ENCODE peak calls at places on chromosomes 4 and X, in eight cellular contexts. G, N, Z, Y, D, B, I and U are unnamed samples.

GRCh38 chr4:24137963-24138601 is 248.2 kb upstream of the PPARGC1A start:
- DNase-seq in I (no peak), Y (no peak), D (no peak), B (no peak), G (no peak), Z (no peak), N (no peak), U (no peak)

GRCh38 chr4:54781771-54782170 is 124.0 kb downstream of the KIT start:
- DNase-seq in G (peak), D (no peak), B (peak), N (no peak), Z (no peak), I (no peak), Y (no peak), U (no peak)

GRCh38 chrX:150897371-150898319 is 823 bp downstream of the CD99L2 start:
- DNase-seq in N (peak), Z (peak), B (peak), D (no peak), I (peak), Y (peak), G (peak), U (peak)

GRCh38 chr4:79207281-79207680 is 118.6 kb downstream of the NAA11 start:
- DNase-seq in Z (peak), N (no peak), D (no peak), G (no peak), B (no peak), I (no peak), Y (no peak), U (no peak)

GRCh38 chr4:120839974-120840751 is 82.4 kb downstream of the PRDM5 start:
- DNase-seq in Z (no peak), I (no peak), Y (no peak), N (no peak), G (no peak), B (no peak), D (no peak), U (no peak)

GRCh38 chr4:185865901-185866328 is 53.9 kb upstream of the SORBS2 start:
- DNase-seq in I (no peak), N (no peak), G (peak), D (no peak), B (peak), Z (no peak), Y (no peak), U (no peak)

GRCh38 chr4:7466904-7467303 is 32.2 kb upstream of the PSAPL1 start:
- DNase-seq in D (no peak), G (no peak), B (no peak), I (no peak), Z (no peak), Y (no peak), N (no peak), U (no peak)

GRCh38 chr4:26083987-26084386 is 170.0 kb downstream of the SMIM20 start:
- DNase-seq in D (no peak), N (no peak), Z (no peak), Y (no peak), I (no peak), G (peak), B (no peak), U (no peak)

GRCh38 chr4:105966046-105966445 is 70.8 kb downstream of the NPNT start:
- DNase-seq in D (no peak), Y (no peak), I (no peak), N (peak), Z (no peak), B (no peak), G (peak), U (no peak)

GRCh38 chr4:111027526-111027925 is 404.6 kb upstream of the PITX2 start:
- DNase-seq in Y (no peak), B (no peak), N (no peak), D (no peak), Z (no peak), I (no peak), G (peak), U (no peak)

GRCh38 chrX:3295731-3296130 is 50.7 kb downstream of the MXRA5 start:
- DNase-seq in D (no peak), B (no peak), N (peak), G (no peak), Z (no peak), I (no peak), Y (no peak), U (no peak)

GRCh38 chrX:152231106-152231505 is 92.7 kb upstream of the MAGEA10 start:
- DNase-seq in Z (no peak), N (no peak), I (no peak), B (no peak), G (no peak), Y (no peak), D (no peak), U (no peak)

GRCh38 chrX:149131780-149132179 is 373.3 kb downstream of the IDS start:
- DNase-seq in D (no peak), Y (no peak), B (no peak), Z (no peak), I (no peak), G (no peak), N (no peak), U (no peak)

GRCh38 chr4:161931089-161931488 is 232.7 kb downstream of the FSTL5 start:
- DNase-seq in D (no peak), I (no peak), B (no peak), Y (no peak), G (no peak), Z (no peak), N (no peak), U (no peak)

GRCh38 chr4:30641345-30641744 is 78.8 kb upstream of the PCDH7 start:
- DNase-seq in G (no peak), B (no peak), D (no peak), Z (no peak), N (no peak), I (no peak), Y (no peak), U (no peak)

GRCh38 chr4:145735330-145735638 is 55.3 kb downstream of the C4orf51 start:
- DNase-seq in Y (no peak), Z (no peak), I (no peak), B (no peak), N (peak), D (no peak), G (peak), U (no peak)

GRCh38 chrX:45324941-45325340 is 124.3 kb upstream of the DIPK2B start:
- DNase-seq in Z (no peak), I (no peak), B (no peak), G (no peak), Y (no peak), N (peak), D (no peak), U (no peak)

GRCh38 chr4:156771171-156771837 is 200.3 kb downstream of the PDGFC start:
- DNase-seq in Y (no peak), D (no peak), G (peak), N (peak), Z (no peak), I (no peak), B (peak), U (no peak)

GRCh38 chr4:24105183-24106039 is 215.6 kb upstream of the PPARGC1A start:
- DNase-seq in G (peak), N (no peak), D (no peak), Z (no peak), Y (no peak), I (no peak), B (no peak), U (no peak)

GRCh38 chr4:21018817-21019216 is 318.6 kb downstream of the PACRGL start:
- DNase-seq in G (no peak), B (no peak), Z (no peak), D (no peak), N (no peak), I (no peak), Y (no peak), U (no peak)

GRCh38 chrX:19981987-19982386 is 8.9 kb downstream of the BCLAF3 start:
- DNase-seq in B (no peak), D (no peak), G (no peak), I (no peak), N (no peak), Y (no peak), Z (no peak), U (no peak)

GRCh38 chr4:57426779-57427395 is 316.7 kb upstream of the IGFBP7 start:
- DNase-seq in N (peak), I (no peak), D (no peak), Z (peak), G (peak), Y (no peak), B (peak), U (no peak)

GRCh38 chr4:147801820-147802219 is 69.9 kb downstream of the ARHGAP10 start:
- DNase-seq in Z (no peak), N (no peak), B (no peak), G (no peak), Y (no peak), D (no peak), I (no peak), U (no peak)

GRCh38 chrX:10457092-10457491 is 163.3 kb downstream of the MID1 start:
- DNase-seq in I (no peak), D (no peak), N (no peak), Z (no peak), B (no peak), G (peak), Y (no peak), U (no peak)